ENCODE peak calls at places on chromosomes 1 and 21, in eight cellular contexts. I, B, D, C, K, S, F and W are unnamed samples.

GRCh38 chr1:3923378-3924185 is 23.5 kb upstream of the C1orf174 start:
- DNase-seq in D (peak), B (no peak), F (peak), S (no peak), I (peak), C (no peak), K (no peak), W (no peak)

GRCh38 chr1:179287946-179288345 is 5.7 kb upstream of the SOAT1 start:
- DNase-seq in K (no peak), S (no peak), C (no peak), D (no peak), F (no peak), B (no peak), I (no peak), W (no peak)

GRCh38 chr1:179955318-179955638 is 668 bp downstream of the CEP350 start:
- DNase-seq in I (no peak), D (no peak), B (no peak), C (peak), F (no peak), K (no peak), S (peak), W (no peak)

GRCh38 chr1:8332806-8333205 is 14.9 kb downstream of the SLC45A1 start:
- DNase-seq in I (no peak), K (no peak), C (no peak), B (no peak), F (no peak), S (no peak), D (no peak), W (no peak)

GRCh38 chr1:12457771-12458170 is 160.2 kb downstream of the DHRS3 start:
- DNase-seq in D (peak), F (no peak), I (no peak), S (no peak), C (no peak), K (no peak), B (no peak), W (no peak)

GRCh38 chr21:36096398-36097290 is 26.8 kb downstream of the CBR1 start:
- DNase-seq in I (no peak), D (no peak), K (no peak), B (no peak), C (no peak), S (no peak), F (no peak), W (no peak)

GRCh38 chr1:173934440-173934839 is 17.3 kb upstream of the SERPINC1 start:
- DNase-seq in C (no peak), F (no peak), K (no peak), D (no peak), S (no peak), I (no peak), B (no peak), W (no peak)

GRCh38 chr1:218524526-218524925 is 179.4 kb downstream of the TGFB2 start:
- DNase-seq in S (no peak), K (no peak), C (no peak), B (no peak), I (no peak), D (no peak), F (no peak), W (no peak)

GRCh38 chr1:234570336-234570735 is 39.6 kb downstream of the IRF2BP2 start:
- DNase-seq in S (no peak), B (no peak), F (no peak), K (no peak), D (no peak), I (no peak), C (no peak), W (no peak)

GRCh38 chr1:109933856-109934711 is 23.4 kb downstream of the CSF1 start:
- DNase-seq in I (no peak), C (peak), K (no peak), F (peak), S (no peak), B (peak), D (no peak), W (no peak)

GRCh38 chr21:32329776-32330175 is 31.1 kb downstream of the MRAP start:
- DNase-seq in C (peak), K (no peak), B (no peak), S (no peak), I (no peak), F (no peak), D (peak), W (no peak)

GRCh38 chr1:38046884-38047602 is 450 bp upstream of the POU3F1 start:
- DNase-seq in K (peak), F (peak), C (peak), B (peak), S (peak), I (peak), D (peak), W (no peak)

GRCh38 chr1:21293537-21294265 is 3.4 kb upstream of the ECE1 start:
- DNase-seq in C (no peak), F (no peak), D (no peak), B (no peak), S (no peak), K (no peak), I (peak), W (no peak)

GRCh38 chr1:87956072-87956471 is 627.4 kb downstream of the LMO4 start:
- DNase-seq in D (peak), B (no peak), S (no peak), C (peak), I (no peak), K (peak), F (no peak), W (no peak)

GRCh38 chr1:167911413-167911812 is 2.5 kb downstream of the ADCY10 start:
- DNase-seq in F (no peak), S (no peak), K (no peak), B (peak), C (peak), D (no peak), I (no peak), W (no peak)

GRCh38 chr1:114454539-114454938 is 56.5 kb downstream of the TRIM33 start:
- DNase-seq in F (no peak), K (no peak), S (no peak), I (no peak), D (no peak), B (no peak), C (no peak), W (no peak)

GRCh38 chr1:184854456-184855180 is 100.0 kb upstream of the EDEM3 start:
- DNase-seq in S (no peak), I (no peak), B (no peak), D (no peak), F (no peak), K (no peak), C (peak), W (no peak)

GRCh38 chr1:172613294-172613693 is 45.6 kb upstream of the FASLG start:
- DNase-seq in B (no peak), D (no peak), K (no peak), I (no peak), F (no peak), C (no peak), S (no peak), W (no peak)

GRCh38 chr1:151048645-151049032 is 1.1 kb downstream of the C1orf56 start:
- DNase-seq in D (no peak), K (no peak), B (no peak), F (no peak), S (no peak), C (no peak), I (no peak), W (no peak)

GRCh38 chr1:10117865-10118264 is 85.1 kb downstream of the UBE4B start:
- DNase-seq in I (no peak), F (no peak), S (no peak), K (no peak), D (no peak), C (no peak), B (no peak), W (no peak)

GRCh38 chr1:110336300-110337039 is 2.7 kb upstream of the RBM15 start:
- DNase-seq in S (no peak), F (no peak), K (peak), I (no peak), C (no peak), D (no peak), B (no peak), W (no peak)

GRCh38 chr1:206723500-206724472 is 39.1 kb downstream of the MAPKAPK2 start:
- DNase-seq in D (peak), F (no peak), I (no peak), C (no peak), S (peak), K (no peak), B (peak), W (no peak)

GRCh38 chr21:36055551-36055950 is 4.8 kb downstream of the SETD4 start:
- DNase-seq in B (no peak), C (no peak), S (no peak), D (no peak), I (no peak), F (no peak), K (no peak), W (no peak)

GRCh38 chr1:172630060-172630818 is 28.7 kb upstream of the FASLG start:
- DNase-seq in C (no peak), B (no peak), F (no peak), K (no peak), D (no peak), I (no peak), S (no peak), W (no peak)

GRCh38 chr1:180601512-180601911 is 30.3 kb upstream of the XPR1 start:
- DNase-seq in I (no peak), F (no peak), C (no peak), K (no peak), B (no peak), S (no peak), D (no peak), W (no peak)

GRCh38 chr1:62144238-62144831 is 50.3 kb upstream of the L1TD1 start:
- DNase-seq in B (no peak), I (no peak), C (peak), S (no peak), F (no peak), D (no peak), K (peak), W (no peak)

GRCh38 chr1:234980224-234980656 is 148.4 kb downstream of the TOMM20 start:
- DNase-seq in S (no peak), I (no peak), D (no peak), K (no peak), C (no peak), F (no peak), B (no peak), W (no peak)

GRCh38 chr1:51969038-51969705 is 21.3 kb downstream of the RAB3B start:
- DNase-seq in D (no peak), S (no peak), C (no peak), K (no peak), I (no peak), F (no peak), B (no peak), W (no peak)

GRCh38 chr1:206012086-206012859 is 9.1 kb upstream of the RAB7B start:
- DNase-seq in S (no peak), C (no peak), I (peak), B (peak), F (no peak), D (peak), K (no peak), W (no peak)

GRCh38 chr1:228104526-228105251 is 1.6 kb upstream of the C1orf35 start:
- DNase-seq in C (no peak), K (no peak), D (peak), F (no peak), B (no peak), I (no peak), S (no peak), W (no peak)

GRCh38 chr1:225880210-225880584 is 2.0 kb downstream of the TMEM63A start:
- DNase-seq in K (no peak), C (no peak), I (peak), D (no peak), F (no peak), S (no peak), B (no peak), W (no peak)

GRCh38 chr1:177170756-177171535 is at the start of gene BRINP2:
- DNase-seq in B (peak), F (no peak), I (peak), C (peak), D (no peak), S (peak), K (no peak), W (no peak)

GRCh38 chr1:154115180-154115579 is 39.7 kb downstream of the NUP210L start:
- DNase-seq in B (no peak), F (no peak), K (no peak), S (no peak), I (no peak), C (no peak), D (no peak), W (no peak)

GRCh38 chr1:31572323-31573104 is 3.8 kb upstream of the TINAGL1 start:
- DNase-seq in F (no peak), C (no peak), K (no peak), D (peak), B (no peak), I (no peak), S (peak), W (peak)

GRCh38 chr21:41658321-41658720 is 108.5 kb downstream of the RIPK4 start:
- DNase-seq in I (peak), S (no peak), B (no peak), D (no peak), K (no peak), F (peak), C (no peak), W (no peak)

GRCh38 chr1:94316836-94317789 is 79.7 kb upstream of the ARHGAP29 start:
- DNase-seq in F (no peak), S (no peak), C (peak), D (no peak), B (no peak), K (no peak), I (no peak), W (no peak)

GRCh38 chr1:244248426-244248825 is 197.3 kb downstream of the ZBTB18 start:
- DNase-seq in F (no peak), D (no peak), B (no peak), I (no peak), K (no peak), C (peak), S (no peak), W (no peak)

GRCh38 chr1:20184997-20185833 is 681 bp upstream of the UBXN10 start:
- DNase-seq in K (no peak), C (no peak), D (no peak), F (no peak), B (no peak), I (no peak), S (no peak), W (no peak)

GRCh38 chr1:157806431-157807149 is 13.3 kb downstream of the FCRL1 start:
- DNase-seq in B (no peak), S (no peak), C (no peak), F (no peak), D (no peak), K (no peak), I (peak), W (no peak)

GRCh38 chr1:64745181-64745985 is 508 bp downstream of the RAVER2 start:
- DNase-seq in K (no peak), C (peak), D (peak), B (peak), I (peak), S (no peak), F (no peak), W (no peak)

GRCh38 chr1:2557146-2558029 is 1.2 kb downstream of the TNFRSF14 start:
- DNase-seq in D (no peak), C (no peak), K (no peak), I (no peak), F (no peak), B (peak), S (no peak), W (no peak)
- TF ChIP-seq POLR2A in D (no peak), C (no peak), K (no peak), I (no peak), F (no peak), B (no peak), S (no peak), W (no peak)

GRCh38 chr1:844472-845026 is 79.2 kb upstream of the SAMD11 start:
- DNase-seq in F (no peak), S (no peak), I (no peak), C (no peak), B (no peak), K (no peak), D (no peak), W (no peak)
- H3K27ac ChIP-seq in F (no peak), S (no peak), I (no peak), C (no peak), B (no peak), K (no peak), D (no peak), W (no peak)

GRCh38 chr1:155272466-155273133 is 704 bp downstream of the CLK2 start:
- DNase-seq in K (no peak), C (peak), S (no peak), D (no peak), F (no peak), I (no peak), B (no peak), W (no peak)

GRCh38 chr1:155278689-155279160 is 1.5 kb downstream of the HCN3 start:
- DNase-seq in B (no peak), I (no peak), S (no peak), C (no peak), D (no peak), F (no peak), K (no peak), W (no peak)

GRCh38 chr1:155273134-155273982 is at the start of gene CLK2:
- DNase-seq in S (peak), B (peak), D (peak), C (peak), I (peak), K (peak), F (peak), W (peak)

GRCh38 chr1:155277896-155278688 is 829 bp downstream of the HCN3 start:
- DNase-seq in F (no peak), B (peak), C (peak), K (no peak), D (peak), I (peak), S (peak), W (no peak)

DNA sequence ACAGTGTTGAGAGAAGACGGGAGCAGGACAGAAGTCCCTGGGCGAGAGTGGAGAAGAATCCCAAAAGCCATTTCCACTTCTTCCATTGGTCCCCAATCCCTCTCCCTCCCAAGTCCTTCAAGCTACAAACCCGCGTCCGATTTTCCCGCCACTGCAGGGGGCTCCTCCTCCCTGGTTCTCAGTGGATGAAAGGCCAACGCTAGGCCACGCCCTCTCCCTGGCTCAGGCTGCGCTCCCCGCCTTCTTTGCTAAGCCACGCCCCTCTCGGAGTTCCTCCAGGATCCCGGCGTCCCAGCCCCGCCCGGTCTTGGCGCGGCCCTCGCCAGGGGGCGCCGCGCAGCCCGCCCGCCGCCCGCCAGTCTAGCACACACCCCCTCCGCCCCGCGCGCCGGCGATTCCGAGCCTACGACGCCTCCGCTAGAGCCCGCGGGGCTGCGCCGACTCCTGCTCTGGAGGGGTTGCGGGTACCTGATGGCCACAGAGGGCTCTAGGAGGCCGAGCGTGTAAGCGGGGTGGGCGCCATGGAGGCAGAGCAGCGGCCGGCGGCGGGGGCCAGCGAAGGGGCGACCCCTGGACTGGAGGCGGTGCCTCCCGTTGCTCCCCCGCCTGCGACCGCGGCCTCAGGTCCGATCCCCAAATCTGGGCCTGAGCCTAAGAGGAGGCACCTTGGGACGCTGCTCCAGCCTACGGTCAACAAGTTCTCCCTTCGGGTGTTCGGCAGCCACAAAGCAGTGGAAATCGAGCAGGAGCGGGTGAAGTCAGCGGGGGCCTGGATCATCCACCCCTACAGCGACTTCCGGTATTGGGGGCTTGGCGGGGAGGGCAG is at the start of gene HCN3:
- DNase-seq in I (peak), F (peak), B (peak), S (peak), C (peak), K (peak), D (peak), W (no peak)
- TF ChIP-seq POLR2AphosphoS5 in I (peak), F (no peak), B (peak), S (no peak), C (no peak), K (no peak), D (no peak), W (peak)

GRCh38 chr1:231326248-231326647 is 11.4 kb downstream of the EXOC8 start:
- DNase-seq in C (peak), I (no peak), F (no peak), D (no peak), S (no peak), B (no peak), K (no peak), W (no peak)

GRCh38 chr1:231332761-231333160 is 4.9 kb downstream of the EXOC8 start:
- DNase-seq in D (no peak), B (no peak), F (no peak), I (no peak), K (no peak), S (no peak), C (no peak), W (no peak)

GRCh38 chr1:231327617-231328016 is 10.0 kb downstream of the EXOC8 start:
- DNase-seq in K (no peak), F (no peak), I (no peak), B (no peak), S (no peak), C (no peak), D (no peak), W (no peak)

GRCh38 chr1:231334079-231334666 is 3.5 kb downstream of the EXOC8 start:
- DNase-seq in K (no peak), B (no peak), F (no peak), C (no peak), I (no peak), D (no peak), S (no peak), W (no peak)

GRCh38 chr1:231329483-231329882 is 8.2 kb downstream of the EXOC8 start:
- DNase-seq in B (no peak), F (no peak), D (no peak), S (no peak), K (no peak), I (no peak), C (no peak), W (no peak)
- TF ChIP-seq POLR2A in B (no peak), F (no peak), D (no peak), S (no peak), K (no peak), I (no peak), C (no peak), W (no peak)

DNA sequence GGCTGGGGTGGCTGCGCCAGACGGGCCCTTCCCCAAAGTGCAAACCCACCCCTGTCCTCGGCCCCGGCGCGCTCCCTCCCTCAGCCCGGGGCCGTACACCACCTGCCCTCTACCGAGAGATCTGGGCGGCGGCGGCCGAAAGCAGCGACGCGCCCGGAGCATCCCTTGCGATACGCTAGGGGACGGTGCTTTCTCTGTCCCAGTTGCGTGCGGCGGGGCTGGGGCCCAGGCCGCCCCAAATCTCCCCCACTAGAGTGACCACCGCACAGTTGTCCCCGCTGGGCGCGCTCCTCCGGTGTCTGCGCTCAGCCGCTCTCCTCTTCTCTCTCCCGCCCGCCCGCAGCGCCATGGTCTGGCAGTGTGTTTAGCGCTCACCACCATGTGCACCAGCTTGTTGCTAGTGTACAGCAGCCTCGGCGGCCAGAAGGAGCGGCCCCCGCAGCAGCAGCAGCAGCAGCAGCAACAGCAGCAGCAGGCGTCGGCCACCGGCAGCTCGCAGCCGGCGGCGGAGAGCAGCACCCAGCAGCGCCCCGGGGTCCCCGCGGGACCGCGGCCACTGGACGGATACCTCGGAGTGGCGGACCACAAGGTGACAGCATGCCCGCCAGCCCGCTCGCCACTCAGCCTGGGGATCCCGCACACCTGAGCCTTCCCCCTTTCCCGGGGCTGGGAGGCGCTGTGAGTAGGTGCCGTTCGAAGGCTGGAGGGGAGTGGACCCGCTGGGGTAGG is 1.0 kb downstream of the ST6GALNAC5 start:
- DNase-seq in K (no peak), D (no peak), F (no peak), B (peak), S (no peak), I (peak), C (peak), W (no peak)
- H3K27ac ChIP-seq in K (no peak), D (peak), F (no peak), B (peak), S (peak), I (no peak), C (no peak), W (peak)

GRCh38 chr1:239297910-239298309 is 88.5 kb upstream of the CHRM3 start:
- DNase-seq in D (no peak), I (no peak), B (no peak), S (no peak), F (no peak), K (no peak), C (no peak), W (no peak)
- TF ChIP-seq POLR2AphosphoS5 in D (no peak), I (no peak), B (no peak), S (no peak), F (no peak), K (no peak), C (no peak), W (no peak)

GRCh38 chr1:202072211-202072610 is 50.5 kb upstream of the GPR37L1 start:
- DNase-seq in F (no peak), I (no peak), D (no peak), K (no peak), S (no peak), C (no peak), B (peak), W (no peak)
- TF ChIP-seq POLR2A in F (no peak), I (no peak), D (no peak), K (no peak), S (no peak), C (no peak), B (no peak), W (no peak)